ENCODE peak calls at places on chromosome 2, in four cellular contexts. J, O, H and N are unnamed samples.

GRCh38 chr2:30237346-30238142 is 6.2 kb downstream of the LBH start:
- DNase-seq in O (no peak), J (no peak), H (no peak), N (no peak)

GRCh38 chr2:42288811-42289210 is 72.2 kb downstream of the COX7A2L start:
- DNase-seq in H (no peak), J (no peak), O (no peak), N (no peak)

GRCh38 chr2:149928026-149928425 is 340.5 kb upstream of the MMADHC start:
- DNase-seq in H (no peak), J (no peak), O (no peak), N (no peak)

GRCh38 chr2:97653874-97654273 is 8.0 kb downstream of the COX5B start:
- DNase-seq in J (no peak), O (no peak), H (no peak), N (no peak)

GRCh38 chr2:40401896-40402295 is 50.0 kb downstream of the SLC8A1 start:
- DNase-seq in H (no peak), J (no peak), O (no peak), N (no peak)

GRCh38 chr2:38750793-38751042 is 443 bp downstream of the SRSF7 start:
- DNase-seq in H (no peak), J (no peak), O (no peak), N (peak; percentile 27)

GRCh38 chr2:100921685-100922161 is 80.4 kb upstream of the RPL31 start:
- DNase-seq in O (no peak), J (no peak), H (no peak), N (no peak)

GRCh38 chr2:171965238-171965637 is 34.5 kb upstream of the METAP1D start:
- DNase-seq in O (no peak), J (no peak), H (no peak), N (no peak)

GRCh38 chr2:58122040-58122439 is 75.4 kb downstream of the VRK2 start:
- DNase-seq in H (no peak), J (no peak), O (no peak), N (no peak)

GRCh38 chr2:215712850-215713230 is 277.0 kb upstream of the FN1 start:
- DNase-seq in H (no peak), O (peak; percentile 42), J (no peak), N (no peak)

GRCh38 chr2:162074937-162075688 is 1.1 kb upstream of the DPP4 start:
- DNase-seq in J (no peak), O (peak; percentile 53), H (no peak), N (no peak)

GRCh38 chr2:134288814-134289213 is 34.9 kb downstream of the MGAT5 start:
- DNase-seq in J (no peak), H (no peak), O (no peak), N (no peak)

GRCh38 chr2:197310271-197310939 is at the start of gene ANKRD44:
- DNase-seq in O (peak; percentile 47), J (peak; percentile 83), H (no peak), N (peak; percentile 56)

GRCh38 chr2:172246649-172247048 is 143.9 kb upstream of the DLX2 start:
- DNase-seq in J (no peak), H (no peak), O (peak; percentile 49), N (no peak)

GRCh38 chr2:99880148-99880983 is 262.0 kb downstream of the AFF3 start:
- DNase-seq in H (no peak), O (no peak), J (no peak), N (no peak)

GRCh38 chr2:236554629-236555282 is 14.9 kb upstream of the ACKR3 start:
- DNase-seq in O (no peak), J (no peak), H (no peak), N (no peak)

GRCh38 chr2:38665854-38666577 is at the start of gene GALM:
- DNase-seq in O (peak; percentile 99), J (peak; percentile 81), H (no peak), N (peak; percentile 94)

GRCh38 chr2:101500175-101500574 is 25.3 kb upstream of the RFX8 start:
- DNase-seq in J (no peak), H (no peak), O (no peak), N (no peak)

GRCh38 chr2:223523541-223523940 is 78.6 kb downstream of the SCG2 start:
- DNase-seq in O (no peak), J (no peak), H (no peak), N (no peak)
- TF ChIP-seq SUZ12 in O (no peak), J (no peak), H (no peak), N (no peak)

DNA sequence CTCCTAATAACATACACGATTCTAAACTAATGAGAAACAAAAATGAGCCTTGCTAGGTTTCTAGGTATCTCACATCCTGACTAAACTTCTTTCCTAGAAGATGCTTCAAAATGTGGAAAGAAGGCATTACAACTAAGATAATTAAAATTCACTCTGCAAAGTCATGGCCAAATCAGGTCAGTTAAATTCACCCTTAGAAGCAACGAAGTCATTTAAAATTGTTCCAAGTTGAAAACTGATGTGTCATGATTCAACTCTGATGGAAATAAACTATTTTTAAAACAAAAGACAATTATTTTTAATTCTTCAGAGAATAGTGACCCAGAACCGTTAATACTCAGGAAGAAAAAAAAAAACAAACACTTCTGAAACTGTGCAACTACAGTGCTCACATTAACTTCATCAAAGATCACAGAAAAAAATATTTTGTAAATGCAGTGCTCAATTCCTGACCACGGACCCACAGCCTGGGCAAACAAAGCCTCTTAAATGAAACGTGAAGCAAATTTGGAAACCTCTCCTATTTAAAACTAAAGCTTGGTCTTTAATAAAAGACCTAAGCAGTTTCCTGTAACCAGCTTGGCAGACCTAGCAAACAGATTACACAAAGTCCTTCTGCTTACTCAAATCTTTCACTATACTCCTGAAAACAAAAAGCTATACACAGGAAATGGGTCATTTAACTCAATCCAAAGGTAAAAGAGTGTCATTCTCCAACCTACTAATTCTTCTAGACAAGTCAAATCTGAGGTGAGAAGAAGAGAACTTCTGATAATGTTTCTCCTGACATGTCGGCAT is 39.0 kb downstream of the CHN1 start:
- DNase-seq in J (no peak), O (no peak), H (no peak), N (no peak)
- H3K4me3 ChIP-seq in J (no peak overlapping the region), O (no peak overlapping the region), H (no peak overlapping the region), N (no peak overlapping the region)

DNA sequence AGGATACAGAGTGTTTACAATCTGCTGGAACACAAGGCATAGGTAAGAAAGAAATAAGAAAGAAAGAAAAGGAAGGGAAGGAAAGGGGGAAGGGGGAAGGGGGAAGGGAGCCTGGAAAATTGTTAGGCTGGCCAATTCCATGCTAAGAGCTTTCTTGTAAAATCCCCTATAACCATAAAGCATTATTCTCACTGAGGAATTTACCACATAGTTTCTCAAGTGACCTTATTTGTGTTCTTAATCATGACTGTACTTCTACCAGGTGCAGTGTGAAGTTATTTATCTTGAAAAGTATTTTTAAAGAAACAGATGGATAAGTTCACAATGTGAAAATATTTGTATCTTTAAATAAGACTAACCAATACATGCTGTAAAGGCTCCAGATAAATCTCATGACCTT is 39.2 kb upstream of the KIDINS220 start:
- DNase-seq in O (no peak), J (no peak), H (no peak), N (no peak)
- TF ChIP-seq SUZ12 in O (no peak), J (no peak), H (no peak), N (no peak)

GRCh38 chr2:235495373-235496238 is 1.8 kb downstream of the AGAP1 start:
- DNase-seq in H (no peak), O (no peak), J (no peak), N (no peak)

GRCh38 chr2:235493775-235494715 is at the start of gene AGAP1:
- DNase-seq in O (peak; percentile 74), J (peak; percentile 91), H (no peak), N (peak; percentile 72)

GRCh38 chr2:235494716-235495372 is 1.0 kb downstream of the AGAP1 start:
- DNase-seq in J (peak; percentile 67), O (no peak), H (no peak), N (no peak)

GRCh38 chr2:235497096-235497495 is 3.3 kb downstream of the AGAP1 start:
- DNase-seq in H (no peak), O (no peak), J (no peak), N (no peak)

DNA sequence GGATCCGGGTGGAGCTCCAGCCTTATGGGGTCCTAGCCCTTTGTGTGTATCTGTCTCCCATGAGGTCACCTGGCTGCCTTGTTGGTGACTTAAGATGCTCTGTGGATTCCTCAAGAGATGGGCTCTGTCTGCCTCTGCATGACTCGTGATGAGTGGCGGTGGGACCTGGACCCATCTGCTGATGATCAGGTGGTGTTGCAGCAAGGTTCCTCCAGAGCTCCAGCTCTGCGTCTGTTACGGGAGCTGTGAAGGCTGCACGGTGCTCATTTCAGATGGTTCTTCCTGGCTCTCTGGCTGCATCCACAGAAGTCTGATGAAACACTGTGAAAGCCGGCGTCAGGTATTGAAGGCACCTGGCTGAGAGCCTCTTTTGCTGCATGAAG is 2.4 kb downstream of the AGAP1 start:
- DNase-seq in H (no peak), J (no peak), O (no peak), N (no peak)
- H3K4me3 ChIP-seq in H (no peak overlapping the region), J (no peak overlapping the region), O (peak overlapping the region; percentile 86), N (peak overlapping the region; percentile 87)

GRCh38 chr2:88669371-88670214 is 21.9 kb upstream of the RPIA start:
- DNase-seq in O (peak; percentile 58), H (peak; percentile 32), J (no peak), N (no peak)
- TF ChIP-seq SUZ12 in O (no peak), H (no peak), J (no peak), N (no peak)

GRCh38 chr2:128282976-128283810 is 35.5 kb downstream of the HS6ST1 start:
- DNase-seq in H (no peak), O (no peak), J (no peak), N (no peak)

GRCh38 chr2:128284037-128284441 is 34.6 kb downstream of the HS6ST1 start:
- DNase-seq in H (no peak), J (no peak), O (no peak), N (no peak)

GRCh38 chr2:128281852-128282245 is 36.8 kb downstream of the HS6ST1 start:
- DNase-seq in O (no peak), H (no peak), J (no peak), N (no peak)

GRCh38 chr2:128280901-128281321 is 37.8 kb downstream of the HS6ST1 start:
- DNase-seq in O (no peak), J (no peak), H (no peak), N (no peak)

GRCh38 chr2:128282246-128282975 is 36.3 kb downstream of the HS6ST1 start:
- DNase-seq in H (no peak), O (no peak), J (no peak), N (no peak)
- H3K4me3 ChIP-seq in H (no peak overlapping the region), O (no peak overlapping the region), J (no peak overlapping the region), N (no peak overlapping the region)